ENCODE peak calls at places on chromosomes 4 and X, in eight cellular contexts. P is breast epithelium; F is tibial artery; V is heart left ventricle; Y is HCT116; L is mammary epithelial cell; G is GM23338; O is CD4-positive, alpha-beta memory T cell. S is an unnamed sample.

GRCh38 chrX:129593137-129593536 is 53.1 kb downstream of the OCRL start:
- DNase-seq in P (no peak), F (no peak), V (no peak), Y (no peak), L (peak), G (no peak), O (no peak), S (no peak)

GRCh38 chrX:130523460-130524394 is 121.9 kb downstream of the RBMX2 start:
- DNase-seq in P (no peak), F (peak), V (peak), Y (no peak), L (no peak), G (peak), O (no peak), S (peak)

GRCh38 chr4:2462218-2462991 is 6.5 kb upstream of the RNF4 start:
- DNase-seq in P (no peak), F (peak), V (peak), Y (peak), L (peak), G (peak), O (peak), S (peak)

GRCh38 chr4:95377511-95377910 is 171.3 kb downstream of the UNC5C start:
- DNase-seq in P (no peak), F (no peak), V (no peak), Y (no peak), L (no peak), G (no peak), O (no peak), S (no peak)

GRCh38 chr4:43716721-43717395 is 731.8 kb downstream of the KCTD8 start:
- DNase-seq in P (no peak), F (no peak), V (no peak), Y (no peak), L (no peak), G (no peak), O (no peak), S (no peak)

GRCh38 chr4:185204238-185204910 is 574 bp upstream of the CFAP97 start:
- DNase-seq in P (no peak), F (no peak), V (no peak), Y (no peak), L (peak), G (no peak), O (no peak), S (no peak)

GRCh38 chr4:145176641-145177432 is 3.6 kb downstream of the OTUD4 start:
- DNase-seq in P (no peak), F (no peak), V (no peak), Y (no peak), L (peak), G (no peak), O (peak), S (no peak)

GRCh38 chr4:74529284-74530041 is 84.5 kb downstream of the AREG start:
- DNase-seq in P (no peak), F (no peak), V (no peak), Y (no peak), L (no peak), G (no peak), O (no peak), S (no peak)

GRCh38 chrX:151982217-151982616 is 7.7 kb upstream of the GABRE start:
- DNase-seq in P (no peak), F (no peak), V (no peak), Y (no peak), L (peak), G (no peak), O (no peak), S (no peak)

GRCh38 chr4:175947117-175947722 is 118.4 kb upstream of the WDR17 start:
- DNase-seq in P (no peak), F (no peak), V (no peak), Y (peak), L (no peak), G (peak), O (peak), S (no peak)

GRCh38 chr4:54568184-54568583 is 89.6 kb upstream of the KIT start:
- DNase-seq in P (no peak), F (no peak), V (no peak), Y (no peak), L (peak), G (no peak), O (no peak), S (no peak)

GRCh38 chrX:7263961-7264360 is 116.0 kb upstream of the PUDP start:
- DNase-seq in P (peak), F (no peak), V (no peak), Y (no peak), L (peak), G (no peak), O (no peak), S (no peak)

GRCh38 chr4:25358515-25359275 is 18.4 kb upstream of the ANAPC4 start:
- DNase-seq in P (no peak), F (no peak), V (no peak), Y (no peak), L (peak), G (peak), O (no peak), S (no peak)
- H3K27ac ChIP-seq in P (no peak), F (no peak), V (no peak), Y (no peak), L (no peak), G (no peak), O (no peak), S (no peak)

GRCh38 chr4:56681849-56682175 is 716 bp upstream of the HOPX start:
- DNase-seq in P (no peak), F (no peak), V (no peak), Y (no peak), L (no peak), G (no peak), O (no peak), S (no peak)
- H3K27ac ChIP-seq in P (peak), F (no peak), V (no peak), Y (no peak), L (no peak), G (no peak), O (no peak), S (peak)

GRCh38 chr4:76374744-76375143 is 46.2 kb downstream of the CCDC158 start:
- DNase-seq in P (no peak), F (no peak), V (no peak), Y (no peak), L (no peak), G (no peak), O (no peak), S (no peak)
- H3K27ac ChIP-seq in P (no peak), F (no peak), V (no peak), Y (no peak), L (peak), G (no peak), O (no peak), S (no peak)

DNA sequence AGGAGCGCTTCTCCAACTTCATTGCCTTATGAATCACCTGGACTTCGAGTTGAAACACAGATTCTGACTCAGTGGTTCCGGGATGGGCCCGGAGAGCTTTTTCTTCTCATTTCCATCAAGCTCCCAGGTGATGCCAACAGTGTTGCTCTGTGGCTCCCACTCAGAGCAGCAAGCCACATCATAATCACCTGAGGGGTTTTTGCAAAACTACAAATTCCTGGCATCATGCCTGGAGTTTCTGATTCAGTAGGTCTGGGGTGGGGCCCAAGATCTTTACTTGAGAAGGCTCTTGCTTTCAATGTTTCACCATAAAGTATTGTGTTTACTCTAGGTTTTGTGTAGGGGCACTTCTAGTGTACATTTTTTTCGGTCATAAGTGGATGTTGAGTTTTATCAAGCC is 7.0 kb downstream of the MTM1 start:
- DNase-seq in P (no peak), F (no peak), V (no peak), Y (peak), L (peak), G (no peak), O (no peak), S (no peak)
- H3K27ac ChIP-seq in P (peak), F (no peak), V (no peak), Y (peak), L (peak), G (no peak), O (peak), S (no peak)

DNA sequence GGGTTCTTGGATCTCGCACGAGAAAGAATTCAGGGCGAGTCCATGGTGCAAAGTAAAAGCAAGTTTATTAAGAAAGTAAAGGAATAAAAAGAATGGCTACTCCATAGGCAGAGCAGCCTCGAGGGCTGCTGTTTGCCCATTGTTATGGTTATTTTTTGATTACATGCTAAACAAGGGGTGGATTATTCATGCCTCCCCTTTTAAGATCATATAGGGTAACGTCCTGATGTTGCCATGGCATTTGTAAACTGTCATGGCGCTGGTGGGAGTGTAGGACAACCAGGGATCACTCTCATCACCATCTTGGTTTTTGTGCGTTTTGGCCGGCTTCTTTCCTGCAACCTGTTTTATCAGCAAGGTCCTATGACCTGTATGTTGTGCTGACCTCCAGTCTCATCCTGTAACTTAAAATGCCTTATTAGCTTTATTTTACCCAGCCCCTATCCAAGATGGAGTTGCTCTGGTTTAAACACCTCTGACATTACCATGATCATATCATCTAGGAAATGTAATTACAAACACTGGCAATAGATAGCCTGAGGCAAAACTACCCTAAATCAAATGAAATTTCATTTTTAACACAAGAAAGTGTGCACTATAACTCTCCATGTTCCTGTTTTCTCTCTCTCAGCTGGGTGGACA is 94.3 kb upstream of the ATXN3L start:
- DNase-seq in P (no peak), F (no peak), V (no peak), Y (no peak), L (no peak), G (peak), O (no peak), S (no peak)
- H3K27ac ChIP-seq in P (no peak), F (no peak), V (no peak), Y (no peak), L (no peak), G (no peak), O (no peak), S (no peak)

DNA sequence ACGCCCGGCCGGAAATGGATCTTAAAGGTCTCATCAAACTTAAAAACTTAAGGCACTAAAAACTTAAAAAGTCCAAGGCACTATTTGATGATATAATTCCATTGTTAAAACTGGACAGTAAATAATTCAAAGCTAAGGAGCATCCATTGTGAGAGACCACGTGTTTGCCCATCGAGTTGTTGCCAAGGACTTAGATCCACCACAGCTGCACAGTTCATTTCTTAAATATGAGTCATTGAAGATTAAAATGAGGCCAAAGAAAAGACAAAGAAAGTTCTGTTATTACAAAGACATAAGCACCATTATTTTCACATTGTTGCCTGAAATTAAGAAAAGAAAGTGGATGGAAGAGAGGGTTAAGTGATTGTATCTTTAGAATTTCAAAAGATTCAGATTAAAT is 411.5 kb upstream of the FTHL17 start:
- DNase-seq in P (no peak), F (no peak), V (no peak), Y (no peak), L (peak), G (no peak), O (no peak), S (no peak)
- H3K27ac ChIP-seq in P (no peak), F (no peak), V (no peak), Y (no peak), L (peak), G (no peak), O (no peak), S (peak)

GRCh38 chrX:49172280-49172780 is 632 bp downstream of the PLP2 start:
- DNase-seq in P (no peak), F (peak), V (peak), Y (no peak), L (peak), G (peak), O (peak), S (peak)
- H3K27ac ChIP-seq in P (peak), F (peak), V (peak), Y (peak), L (peak), G (no peak), O (peak), S (peak)

S was measured in left ventricle myocardium inferior.